ENCODE peak calls at places on chromosomes 13 and 19, in five cellular contexts. H, N, X, W and U are unnamed samples.

GRCh38 chr19:9413240-9413954 is 22.0 kb downstream of the ZNF266 start:
- DNase-seq in H (no peak), N (no peak), X (no peak), W (no peak), U (no peak)

GRCh38 chr13:66033924-66034323 is 1196.2 kb downstream of the PCDH9 start:
- DNase-seq in H (no peak), N (no peak), X (no peak), W (no peak), U (no peak)

GRCh38 chr13:32098275-32098674 is 66.7 kb downstream of the FRY start:
- DNase-seq in H (no peak), N (no peak), X (no peak), W (no peak), U (no peak)

GRCh38 chr19:4012092-4012974 is 4.8 kb downstream of the PIAS4 start:
- DNase-seq in H (no peak), N (peak), X (no peak), W (no peak), U (no peak)

GRCh38 chr19:46963093-46963734 is 56.4 kb upstream of the NPAS1 start:
- DNase-seq in H (peak), N (no peak), X (no peak), W (peak), U (no peak)

GRCh38 chr13:50122465-50122864 is 107.2 kb downstream of the KCNRG start:
- DNase-seq in H (no peak), N (no peak), X (peak), W (no peak), U (no peak)

GRCh38 chr13:113123226-113124150 is 889 bp downstream of the F10 start:
- DNase-seq in H (no peak), N (no peak), X (no peak), W (peak), U (no peak)

GRCh38 chr19:47456721-47457478 is 14.8 kb downstream of the SLC8A2 start:
- DNase-seq in H (no peak), N (no peak), X (no peak), W (no peak), U (no peak)

GRCh38 chr19:16367269-16367683 is 42.6 kb downstream of the KLF2 start:
- DNase-seq in H (peak), N (no peak), X (no peak), W (no peak), U (no peak)

GRCh38 chr19:43132696-43133095 is 50.2 kb upstream of the PSG2 start:
- DNase-seq in H (no peak), N (no peak), X (no peak), W (peak), U (no peak)

GRCh38 chr13:41457589-41458186 is 338 bp downstream of the RGCC start:
- DNase-seq in H (peak), N (no peak), X (no peak), W (no peak), U (no peak)

GRCh38 chr13:95644611-95645052 is at the start of gene DZIP1:
- DNase-seq in H (peak), N (peak), X (peak), W (peak), U (peak)

GRCh38 chr13:44300895-44301638 is 72.6 kb upstream of the SERP2 start:
- DNase-seq in H (peak), N (peak), X (no peak), W (peak), U (peak)

GRCh38 chr19:10832659-10833296 is 3.2 kb downstream of the TMED1 start:
- DNase-seq in H (no peak), N (no peak), X (no peak), W (no peak), U (no peak)

GRCh38 chr19:1715540-1715939 is 37.8 kb upstream of the ONECUT3 start:
- DNase-seq in H (no peak), N (no peak), X (no peak), W (no peak), U (no peak)

GRCh38 chr13:44263920-44264610 is 109.6 kb upstream of the SERP2 start:
- DNase-seq in H (no peak), N (no peak), X (no peak), W (no peak), U (no peak)

GRCh38 chr13:51451467-51452390 is 1.1 kb downstream of the INTS6 start:
- DNase-seq in H (peak), N (peak), X (peak), W (peak), U (peak)

GRCh38 chr13:111152836-111153235 is 37.7 kb downstream of the ARHGEF7 start:
- DNase-seq in H (no peak), N (no peak), X (no peak), W (no peak), U (no peak)

GRCh38 chr13:47893527-47893926 is 107.5 kb downstream of the SUCLA2 start:
- DNase-seq in H (no peak), N (no peak), X (no peak), W (no peak), U (no peak)

GRCh38 chr13:100349594-100349993 is 239.0 kb downstream of the GGACT start:
- DNase-seq in H (no peak), N (no peak), X (no peak), W (no peak), U (no peak)